ENCODE peak calls at places on chromosome 7, in ten cellular contexts. One of them, this sample, is unnamed.

GRCh38 chr7:100901921-100902332 is 6.2 kb upstream of the ACHE start:
- DNase-seq in tibial nerve: no peak
- DNase-seq in NB4: no peak
- DNase-seq in left ventricle myocardium inferior: no peak
- DNase-seq in fibroblast of lung: no peak
- DNase-seq in CD8-positive, alpha-beta T cell: no peak
- DNase-seq in heart right ventricle: no peak
- DNase-seq in ovary: no peak
- DNase-seq in colonic mucosa: peak; percentile 77
- DNase-seq in gastrocnemius medialis: no peak
- DNase-seq in this sample: no peak

GRCh38 chr7:107622429-107622828 is 38.2 kb upstream of the SLC26A4 start:
- DNase-seq in tibial nerve: no peak
- DNase-seq in NB4: peak; percentile 76
- DNase-seq in left ventricle myocardium inferior: no peak
- DNase-seq in fibroblast of lung: peak; percentile 73
- DNase-seq in CD8-positive, alpha-beta T cell: no peak
- DNase-seq in heart right ventricle: no peak
- DNase-seq in ovary: no peak
- DNase-seq in colonic mucosa: no peak
- DNase-seq in gastrocnemius medialis: no peak
- DNase-seq in this sample: no peak

GRCh38 chr7:143901360-143901709 is 641 bp downstream of the TCAF1 start:
- DNase-seq in tibial nerve: no peak
- DNase-seq in NB4: no peak
- DNase-seq in left ventricle myocardium inferior: peak; percentile 47
- DNase-seq in fibroblast of lung: peak; percentile 72
- DNase-seq in CD8-positive, alpha-beta T cell: no peak
- DNase-seq in heart right ventricle: peak; percentile 53
- DNase-seq in ovary: peak; percentile 71
- DNase-seq in colonic mucosa: peak; percentile 49
- DNase-seq in gastrocnemius medialis: no peak
- DNase-seq in this sample: no peak

GRCh38 chr7:36216063-36216684 is 63.1 kb downstream of the EEPD1 start:
- DNase-seq in tibial nerve: no peak
- DNase-seq in NB4: no peak
- DNase-seq in left ventricle myocardium inferior: no peak
- DNase-seq in fibroblast of lung: peak; percentile 56
- DNase-seq in CD8-positive, alpha-beta T cell: no peak
- DNase-seq in heart right ventricle: no peak
- DNase-seq in ovary: no peak
- DNase-seq in colonic mucosa: no peak
- DNase-seq in gastrocnemius medialis: peak; percentile 52
- DNase-seq in this sample: no peak

GRCh38 chr7:156778668-156779067 is 114.3 kb downstream of the LMBR1 start:
- DNase-seq in tibial nerve: no peak
- DNase-seq in NB4: no peak
- DNase-seq in left ventricle myocardium inferior: no peak
- DNase-seq in fibroblast of lung: no peak
- DNase-seq in CD8-positive, alpha-beta T cell: no peak
- DNase-seq in heart right ventricle: no peak
- DNase-seq in ovary: no peak
- DNase-seq in colonic mucosa: no peak
- DNase-seq in gastrocnemius medialis: no peak
- DNase-seq in this sample: no peak

GRCh38 chr7:115658223-115658622 is 372.3 kb downstream of the TFEC start:
- DNase-seq in tibial nerve: no peak
- DNase-seq in NB4: no peak
- DNase-seq in left ventricle myocardium inferior: no peak
- DNase-seq in fibroblast of lung: no peak
- DNase-seq in CD8-positive, alpha-beta T cell: no peak
- DNase-seq in heart right ventricle: no peak
- DNase-seq in ovary: no peak
- DNase-seq in colonic mucosa: no peak
- DNase-seq in gastrocnemius medialis: no peak
- DNase-seq in this sample: no peak

GRCh38 chr7:81447351-81447952 is 322.4 kb downstream of the HGF start:
- DNase-seq in tibial nerve: no peak
- DNase-seq in NB4: peak; percentile 63
- DNase-seq in left ventricle myocardium inferior: no peak
- DNase-seq in fibroblast of lung: peak; percentile 65
- DNase-seq in CD8-positive, alpha-beta T cell: no peak
- DNase-seq in heart right ventricle: no peak
- DNase-seq in ovary: no peak
- DNase-seq in colonic mucosa: peak; percentile 48
- DNase-seq in gastrocnemius medialis: no peak
- DNase-seq in this sample: peak; percentile 11

GRCh38 chr7:41855798-41856197 is 152.9 kb upstream of the INHBA start:
- DNase-seq in tibial nerve: no peak
- DNase-seq in NB4: peak; percentile 44
- DNase-seq in left ventricle myocardium inferior: no peak
- DNase-seq in fibroblast of lung: peak; percentile 63
- DNase-seq in CD8-positive, alpha-beta T cell: no peak
- DNase-seq in heart right ventricle: no peak
- DNase-seq in ovary: no peak
- DNase-seq in colonic mucosa: no peak
- DNase-seq in gastrocnemius medialis: no peak
- DNase-seq in this sample: no peak

GRCh38 chr7:34160261-34160752 is 255.0 kb downstream of the BMPER start:
- DNase-seq in tibial nerve: no peak
- DNase-seq in NB4: no peak
- DNase-seq in left ventricle myocardium inferior: no peak
- DNase-seq in fibroblast of lung: peak; percentile 90
- DNase-seq in CD8-positive, alpha-beta T cell: no peak
- DNase-seq in heart right ventricle: no peak
- DNase-seq in ovary: no peak
- DNase-seq in colonic mucosa: no peak
- DNase-seq in gastrocnemius medialis: no peak
- DNase-seq in this sample: no peak

GRCh38 chr7:129864042-129864441 is 88.7 kb downstream of the UBE2H start:
- DNase-seq in tibial nerve: no peak
- DNase-seq in NB4: no peak
- DNase-seq in left ventricle myocardium inferior: no peak
- DNase-seq in fibroblast of lung: peak; percentile 81
- DNase-seq in CD8-positive, alpha-beta T cell: no peak
- DNase-seq in heart right ventricle: peak; percentile 36
- DNase-seq in ovary: no peak
- DNase-seq in colonic mucosa: no peak
- DNase-seq in gastrocnemius medialis: no peak
- DNase-seq in this sample: no peak

GRCh38 chr7:102991540-102992214 is 78.9 kb downstream of the LRRC17 start:
- DNase-seq in tibial nerve: no peak
- DNase-seq in NB4: peak; percentile 87
- DNase-seq in left ventricle myocardium inferior: no peak
- DNase-seq in fibroblast of lung: peak; percentile 100
- DNase-seq in CD8-positive, alpha-beta T cell: no peak
- DNase-seq in heart right ventricle: no peak
- DNase-seq in ovary: no peak
- DNase-seq in colonic mucosa: peak; percentile 65
- DNase-seq in gastrocnemius medialis: no peak
- DNase-seq in this sample: no peak
- H3K4me3 ChIP-seq in tibial nerve: no peak overlapping the region
- H3K4me3 ChIP-seq in NB4: no peak overlapping the region
- H3K4me3 ChIP-seq in left ventricle myocardium inferior: no peak overlapping the region
- H3K4me3 ChIP-seq in fibroblast of lung: no peak overlapping the region
- H3K4me3 ChIP-seq in CD8-positive, alpha-beta T cell: no peak overlapping the region
- H3K4me3 ChIP-seq in heart right ventricle: no peak overlapping the region
- H3K4me3 ChIP-seq in ovary: no peak overlapping the region
- H3K4me3 ChIP-seq in colonic mucosa: no peak overlapping the region
- H3K4me3 ChIP-seq in gastrocnemius medialis: no peak overlapping the region
- H3K4me3 ChIP-seq in this sample: no peak overlapping the region

GRCh38 chr7:122889116-122889515 is 2.9 kb upstream of the CADPS2 start:
- DNase-seq in tibial nerve: no peak
- DNase-seq in NB4: no peak
- DNase-seq in left ventricle myocardium inferior: no peak
- DNase-seq in fibroblast of lung: no peak
- DNase-seq in CD8-positive, alpha-beta T cell: no peak
- DNase-seq in heart right ventricle: no peak
- DNase-seq in ovary: no peak
- DNase-seq in colonic mucosa: no peak
- DNase-seq in gastrocnemius medialis: no peak
- DNase-seq in this sample: no peak

GRCh38 chr7:122886357-122887081 is at the start of gene CADPS2:
- DNase-seq in tibial nerve: peak; percentile 56
- DNase-seq in NB4: no peak
- DNase-seq in left ventricle myocardium inferior: peak; percentile 85
- DNase-seq in fibroblast of lung: peak; percentile 86
- DNase-seq in CD8-positive, alpha-beta T cell: no peak
- DNase-seq in heart right ventricle: peak; percentile 90
- DNase-seq in ovary: peak; percentile 86
- DNase-seq in colonic mucosa: peak; percentile 85
- DNase-seq in gastrocnemius medialis: peak; percentile 50
- DNase-seq in this sample: peak; percentile 84

GRCh38 chr7:122887848-122888247 is 1.6 kb upstream of the CADPS2 start:
- DNase-seq in tibial nerve: no peak
- DNase-seq in NB4: no peak
- DNase-seq in left ventricle myocardium inferior: no peak
- DNase-seq in fibroblast of lung: no peak
- DNase-seq in CD8-positive, alpha-beta T cell: no peak
- DNase-seq in heart right ventricle: no peak
- DNase-seq in ovary: no peak
- DNase-seq in colonic mucosa: no peak
- DNase-seq in gastrocnemius medialis: no peak
- DNase-seq in this sample: no peak

GRCh38 chr7:122885583-122886356 is 490 bp downstream of the CADPS2 start:
- DNase-seq in tibial nerve: no peak
- DNase-seq in NB4: no peak
- DNase-seq in left ventricle myocardium inferior: peak; percentile 45
- DNase-seq in fibroblast of lung: peak; percentile 51
- DNase-seq in CD8-positive, alpha-beta T cell: no peak
- DNase-seq in heart right ventricle: peak; percentile 30
- DNase-seq in ovary: peak; percentile 48
- DNase-seq in colonic mucosa: peak; percentile 45
- DNase-seq in gastrocnemius medialis: no peak
- DNase-seq in this sample: peak; percentile 28

DNA sequence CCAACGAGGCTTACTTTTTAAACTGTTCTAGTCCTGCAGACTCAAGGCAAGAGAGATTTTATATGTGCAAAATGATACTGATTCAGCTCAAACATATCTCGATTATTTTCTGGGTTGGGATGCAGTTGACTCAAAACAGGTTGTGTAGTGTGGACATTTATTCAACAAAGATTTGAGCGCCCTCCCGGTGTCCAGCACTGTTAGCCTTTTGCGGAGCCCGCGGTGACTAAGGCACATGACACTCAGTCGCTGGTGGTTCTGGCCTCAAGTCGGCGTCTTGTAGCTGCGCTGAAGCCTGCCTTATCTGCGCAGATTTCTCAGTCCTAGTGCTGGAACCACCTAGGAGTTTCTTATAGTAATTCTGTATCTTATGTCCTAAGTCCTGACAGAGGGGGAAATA is 938 bp upstream of the CADPS2 start:
- DNase-seq in tibial nerve: peak; percentile 43
- DNase-seq in NB4: no peak
- DNase-seq in left ventricle myocardium inferior: peak; percentile 68
- DNase-seq in fibroblast of lung: peak; percentile 82
- DNase-seq in CD8-positive, alpha-beta T cell: no peak
- DNase-seq in heart right ventricle: peak; percentile 64
- DNase-seq in ovary: peak; percentile 44
- DNase-seq in colonic mucosa: peak; percentile 69
- DNase-seq in gastrocnemius medialis: peak; percentile 17
- DNase-seq in this sample: peak; percentile 57
- H3K4me3 ChIP-seq in tibial nerve: peak overlapping the region; percentile 55
- H3K4me3 ChIP-seq in NB4: no peak overlapping the region
- H3K4me3 ChIP-seq in left ventricle myocardium inferior: peak overlapping the region; percentile 91
- H3K4me3 ChIP-seq in fibroblast of lung: peak overlapping the region; percentile 81
- H3K4me3 ChIP-seq in CD8-positive, alpha-beta T cell: no peak overlapping the region
- H3K4me3 ChIP-seq in heart right ventricle: peak overlapping the region; percentile 78
- H3K4me3 ChIP-seq in ovary: peak overlapping the region; percentile 58
- H3K4me3 ChIP-seq in colonic mucosa: peak overlapping the region; percentile 94
- H3K4me3 ChIP-seq in gastrocnemius medialis: peak overlapping the region; percentile 82
- H3K4me3 ChIP-seq in this sample: peak overlapping the region; percentile 77

GRCh38 chr7:117990834-117991233 is 117.6 kb upstream of the CTTNBP2 start:
- DNase-seq in tibial nerve: no peak
- DNase-seq in NB4: no peak
- DNase-seq in left ventricle myocardium inferior: no peak
- DNase-seq in fibroblast of lung: no peak
- DNase-seq in CD8-positive, alpha-beta T cell: no peak
- DNase-seq in heart right ventricle: no peak
- DNase-seq in ovary: no peak
- DNase-seq in colonic mucosa: no peak
- DNase-seq in gastrocnemius medialis: no peak
- DNase-seq in this sample: no peak
- H3K4me3 ChIP-seq in tibial nerve: no peak overlapping the region
- H3K4me3 ChIP-seq in NB4: no peak overlapping the region
- H3K4me3 ChIP-seq in left ventricle myocardium inferior: no peak overlapping the region
- H3K4me3 ChIP-seq in fibroblast of lung: no peak overlapping the region
- H3K4me3 ChIP-seq in CD8-positive, alpha-beta T cell: no peak overlapping the region
- H3K4me3 ChIP-seq in heart right ventricle: no peak overlapping the region
- H3K4me3 ChIP-seq in ovary: no peak overlapping the region
- H3K4me3 ChIP-seq in colonic mucosa: no peak overlapping the region
- H3K4me3 ChIP-seq in gastrocnemius medialis: no peak overlapping the region
- H3K4me3 ChIP-seq in this sample: no peak overlapping the region

GRCh38 chr7:7956531-7957221 is 11.9 kb upstream of the GLCCI1 start:
- DNase-seq in tibial nerve: no peak
- DNase-seq in NB4: no peak
- DNase-seq in left ventricle myocardium inferior: no peak
- DNase-seq in fibroblast of lung: peak; percentile 64
- DNase-seq in CD8-positive, alpha-beta T cell: no peak
- DNase-seq in heart right ventricle: no peak
- DNase-seq in ovary: no peak
- DNase-seq in colonic mucosa: no peak
- DNase-seq in gastrocnemius medialis: no peak
- DNase-seq in this sample: no peak

GRCh38 chr7:7962851-7963250 is 5.7 kb upstream of the GLCCI1 start:
- DNase-seq in tibial nerve: no peak
- DNase-seq in NB4: no peak
- DNase-seq in left ventricle myocardium inferior: no peak
- DNase-seq in fibroblast of lung: peak; percentile 58
- DNase-seq in CD8-positive, alpha-beta T cell: no peak
- DNase-seq in heart right ventricle: no peak
- DNase-seq in ovary: no peak
- DNase-seq in colonic mucosa: no peak
- DNase-seq in gastrocnemius medialis: no peak
- DNase-seq in this sample: no peak

GRCh38 chr7:7959979-7960670 is 8.5 kb upstream of the GLCCI1 start:
- DNase-seq in tibial nerve: no peak
- DNase-seq in NB4: no peak
- DNase-seq in left ventricle myocardium inferior: no peak
- DNase-seq in fibroblast of lung: no peak
- DNase-seq in CD8-positive, alpha-beta T cell: no peak
- DNase-seq in heart right ventricle: no peak
- DNase-seq in ovary: no peak
- DNase-seq in colonic mucosa: no peak
- DNase-seq in gastrocnemius medialis: no peak
- DNase-seq in this sample: peak; percentile 85

GRCh38 chr7:7953761-7954160 is 14.8 kb upstream of the GLCCI1 start:
- DNase-seq in tibial nerve: no peak
- DNase-seq in NB4: no peak
- DNase-seq in left ventricle myocardium inferior: no peak
- DNase-seq in fibroblast of lung: no peak
- DNase-seq in CD8-positive, alpha-beta T cell: no peak
- DNase-seq in heart right ventricle: no peak
- DNase-seq in ovary: no peak
- DNase-seq in colonic mucosa: no peak
- DNase-seq in gastrocnemius medialis: no peak
- DNase-seq in this sample: no peak

DNA sequence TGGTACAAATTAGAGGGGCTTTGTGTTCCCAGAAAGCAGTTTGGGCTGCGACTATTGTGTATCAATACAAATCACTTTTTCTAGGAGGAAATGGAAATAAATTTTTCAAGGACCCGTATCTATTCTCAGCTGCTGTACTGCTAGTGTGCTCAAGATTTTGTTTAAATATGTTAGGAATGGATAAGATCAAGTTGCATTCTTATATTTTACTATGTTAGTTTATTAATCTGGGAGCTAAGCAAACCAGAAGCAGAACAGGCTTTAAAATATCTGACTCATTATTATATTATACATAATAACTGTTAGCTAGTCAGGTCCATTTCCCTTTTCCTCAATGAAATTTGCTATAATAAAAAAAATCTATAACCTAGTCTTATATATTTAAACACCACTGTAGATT is 11.1 kb upstream of the GLCCI1 start:
- DNase-seq in tibial nerve: no peak
- DNase-seq in NB4: no peak
- DNase-seq in left ventricle myocardium inferior: no peak
- DNase-seq in fibroblast of lung: no peak
- DNase-seq in CD8-positive, alpha-beta T cell: no peak
- DNase-seq in heart right ventricle: no peak
- DNase-seq in ovary: no peak
- DNase-seq in colonic mucosa: no peak
- DNase-seq in gastrocnemius medialis: no peak
- DNase-seq in this sample: no peak
- H3K4me3 ChIP-seq in tibial nerve: no peak overlapping the region
- H3K4me3 ChIP-seq in NB4: no peak overlapping the region
- H3K4me3 ChIP-seq in left ventricle myocardium inferior: no peak overlapping the region
- H3K4me3 ChIP-seq in fibroblast of lung: no peak overlapping the region
- H3K4me3 ChIP-seq in CD8-positive, alpha-beta T cell: no peak overlapping the region
- H3K4me3 ChIP-seq in heart right ventricle: no peak overlapping the region
- H3K4me3 ChIP-seq in ovary: no peak overlapping the region
- H3K4me3 ChIP-seq in colonic mucosa: no peak overlapping the region
- H3K4me3 ChIP-seq in gastrocnemius medialis: no peak overlapping the region
- H3K4me3 ChIP-seq in this sample: no peak overlapping the region